ENCODE peak calls at places on chromosomes 4 and X, in eight cellular contexts. O is NCI-H460, U is left ventricle myocardium inferior, T is WTC11, F is cortex of kidney, J is NAMALWA, Z is NCI-H524 treated with DMSO at 0.1 percent for 48 hours, D is glutamatergic neuron. L is an unnamed sample.

GRCh38 chr4:3416270-3416669 is 25.5 kb upstream of the HGFAC start:
- DNase-seq in D (peak), F (no peak), O (no peak), T (no peak), Z (no peak), U (no peak), J (no peak), L (no peak)

GRCh38 chrX:29071525-29071924 is 484.3 kb downstream of the IL1RAPL1 start:
- DNase-seq in U (no peak), D (no peak), O (no peak), Z (no peak), F (no peak), T (no peak), J (no peak), L (no peak)

GRCh38 chr4:105765690-105766407 is 57.3 kb downstream of the GSTCD start:
- DNase-seq in T (no peak), O (peak), U (no peak), D (no peak), Z (no peak), F (no peak), J (no peak), L (no peak)

GRCh38 chr4:168502886-168503285 is 6.0 kb downstream of the PALLD start:
- DNase-seq in Z (no peak), J (no peak), F (no peak), O (no peak), T (no peak), D (no peak), U (no peak), L (no peak)

GRCh38 chr4:5730993-5731975 is 20.3 kb downstream of the EVC start:
- DNase-seq in D (no peak), O (no peak), J (no peak), U (no peak), T (no peak), F (no peak), Z (no peak), L (no peak)

GRCh38 chr4:1204828-1205591 is 32.6 kb upstream of the SPON2 start:
- DNase-seq in O (no peak), T (peak), Z (no peak), U (no peak), D (peak), F (no peak), J (no peak), L (no peak)

GRCh38 chrX:25531096-25531495 is 515.3 kb upstream of the ARX start:
- DNase-seq in U (no peak), F (no peak), O (no peak), J (no peak), T (no peak), D (no peak), Z (no peak), L (no peak)

GRCh38 chrX:46788902-46789301 is 30.0 kb upstream of the SLC9A7 start:
- DNase-seq in Z (no peak), U (no peak), O (no peak), J (no peak), D (no peak), T (no peak), F (no peak), L (no peak)

GRCh38 chrX:10769696-10770619 is 149.6 kb upstream of the MID1 start:
- DNase-seq in F (no peak), O (peak), J (no peak), U (no peak), T (no peak), D (no peak), Z (peak), L (peak)

GRCh38 chrX:2145672-2146412 is 354.9 kb downstream of the DHRSX start:
- DNase-seq in O (no peak), Z (no peak), J (no peak), U (no peak), F (no peak), D (no peak), T (no peak), L (no peak)

GRCh38 chr4:498328-498919 is 532 bp downstream of the ZNF721 start:
- DNase-seq in O (no peak), U (no peak), D (no peak), F (no peak), T (no peak), Z (no peak), J (peak), L (no peak)

GRCh38 chr4:185723619-185724150 is 88.3 kb downstream of the SORBS2 start:
- DNase-seq in D (no peak), T (no peak), F (no peak), J (no peak), Z (no peak), O (no peak), U (no peak), L (no peak)

GRCh38 chr4:110071466-110071865 is 126.9 kb downstream of the ELOVL6 start:
- DNase-seq in D (no peak), U (no peak), O (no peak), F (no peak), J (no peak), T (peak), Z (no peak), L (no peak)

GRCh38 chrX:135931644-135932487 is 38.4 kb downstream of the SAGE1 start:
- DNase-seq in F (no peak), Z (no peak), O (peak), T (peak), D (peak), U (peak), J (peak), L (no peak)

GRCh38 chr4:11805837-11806236 is 377.1 kb upstream of the HS3ST1 start:
- DNase-seq in Z (no peak), F (no peak), T (no peak), O (peak), D (no peak), U (no peak), J (peak), L (peak)

GRCh38 chrX:39492495-39493162 is 605.1 kb downstream of the BCOR start:
- DNase-seq in T (no peak), O (no peak), J (no peak), U (no peak), D (no peak), F (no peak), Z (no peak), L (no peak)

GRCh38 chrX:1358793-1359476 is 22.4 kb downstream of the IL3RA start:
- DNase-seq in O (no peak), J (no peak), Z (no peak), D (peak), T (peak), U (no peak), F (no peak), L (no peak)

GRCh38 chr4:99945718-99946345 is 586 bp downstream of the DNAJB14 start:
- DNase-seq in J (peak), T (peak), O (no peak), D (no peak), U (no peak), F (no peak), Z (no peak), L (peak)

GRCh38 chr4:124177647-124178425 is 534.7 kb downstream of the ANKRD50 start:
- DNase-seq in Z (no peak), U (no peak), D (no peak), T (no peak), J (no peak), O (peak), F (no peak), L (no peak)

GRCh38 chr4:158930573-158930972 is 161.7 kb downstream of the FNIP2 start:
- DNase-seq in O (no peak), D (no peak), T (no peak), Z (no peak), U (no peak), F (no peak), J (no peak), L (no peak)

GRCh38 chrX:142999209-142999720 is 26.5 kb upstream of the SPANXN4 start:
- DNase-seq in T (no peak), F (no peak), Z (no peak), D (no peak), U (no peak), J (no peak), O (no peak), L (no peak)

GRCh38 chrX:17374619-17375360 is at the start of gene NHS:
- DNase-seq in F (peak), Z (no peak), O (peak), D (peak), U (peak), T (peak), J (no peak), L (peak)

GRCh38 chrX:124212622-124213021 is 119.8 kb upstream of the TEX13D start:
- DNase-seq in F (no peak), U (no peak), Z (no peak), J (peak), O (no peak), T (no peak), D (no peak), L (no peak)

GRCh38 chrX:3994315-3994714 is 280.9 kb upstream of the PRKX start:
- DNase-seq in J (no peak), T (no peak), U (no peak), Z (no peak), O (no peak), F (no peak), D (no peak), L (no peak)

L was measured in COR-L47.